ENCODE peak calls at places on chromosomes 1 and 21, in eight cellular contexts. K, I, S, O, L, Y, R and C are unnamed samples. For H3K4me1 and H3K9me3, the result is how much of the 10 kb centered on the place peaks cover.

GRCh38 chr1:41353744-41354143 is 7.5 kb upstream of the FOXO6 start:
- DNase-seq in I (no peak), L (no peak), R (no peak), O (no peak), K (no peak), Y (no peak), S (peak), C (no peak)

GRCh38 chr1:153746174-153746573 is 18.3 kb downstream of the INTS3 start:
- DNase-seq in R (no peak), S (no peak), O (no peak), I (no peak), Y (no peak), L (no peak), K (no peak), C (no peak)

GRCh38 chr1:220819627-220820026 is 32.9 kb downstream of the MTARC1 start:
- DNase-seq in I (no peak), O (no peak), S (no peak), K (no peak), R (no peak), Y (no peak), L (no peak), C (no peak)

GRCh38 chr1:2979191-2980072 is 41.8 kb upstream of the ACTRT2 start:
- DNase-seq in Y (no peak), K (no peak), I (peak), S (no peak), O (no peak), L (peak), R (no peak), C (no peak)

GRCh38 chr1:59173721-59174120 is 123.2 kb upstream of the FGGY start:
- DNase-seq in I (no peak), K (no peak), Y (no peak), O (no peak), L (no peak), R (peak), S (no peak), C (no peak)

GRCh38 chr1:151175036-151175741 is 592 bp downstream of the TMOD4 start:
- DNase-seq in O (no peak), L (no peak), Y (no peak), I (no peak), K (no peak), R (peak), S (no peak), C (no peak)

GRCh38 chr1:245971711-245972085 is 535.4 kb downstream of the SMYD3 start:
- DNase-seq in K (no peak), I (no peak), O (no peak), Y (no peak), L (no peak), R (no peak), S (no peak), C (no peak)

GRCh38 chr1:55812281-55812680 is 597.1 kb upstream of the USP24 start:
- DNase-seq in Y (no peak), S (no peak), L (no peak), I (no peak), K (no peak), O (no peak), R (peak), C (no peak)

GRCh38 chr1:60998786-60999185 is 83.6 kb upstream of the NFIA start:
- DNase-seq in L (no peak), S (no peak), I (no peak), O (no peak), Y (no peak), R (no peak), K (no peak), C (no peak)

GRCh38 chr1:49160677-49161076 is 384.0 kb upstream of the BEND5 start:
- DNase-seq in Y (no peak), I (no peak), S (no peak), O (no peak), R (no peak), K (no peak), L (no peak), C (no peak)

GRCh38 chr1:9345922-9346321 is 53.2 kb downstream of the SPSB1 start:
- DNase-seq in O (no peak), R (no peak), S (no peak), K (no peak), L (no peak), I (no peak), Y (no peak), C (no peak)

GRCh38 chr1:238409191-238409846 is 518.6 kb upstream of the ZP4 start:
- DNase-seq in S (no peak), O (peak), Y (no peak), I (no peak), K (no peak), R (peak), L (no peak), C (no peak)

GRCh38 chr1:117537291-117537920 is 68.4 kb upstream of the TENT5C start:
- DNase-seq in K (no peak), Y (no peak), R (no peak), O (no peak), I (peak), S (peak), L (peak), C (peak)

GRCh38 chr1:182242641-182243040 is 148.9 kb downstream of the GLUL start:
- DNase-seq in O (no peak), Y (no peak), S (no peak), L (no peak), K (no peak), I (no peak), R (no peak), C (no peak)

GRCh38 chr1:20008391-20008841 is 29.0 kb upstream of the PLA2G2A start:
- DNase-seq in I (no peak), L (no peak), Y (no peak), S (no peak), R (peak), O (peak), K (no peak), C (no peak)

GRCh38 chr1:153346067-153346723 is 2.4 kb downstream of the PGLYRP4 start:
- DNase-seq in Y (no peak), R (no peak), O (no peak), S (peak), I (no peak), L (no peak), K (no peak), C (no peak)

GRCh38 chr1:2894381-2895041 is 93.0 kb upstream of the TTC34 start:
- DNase-seq in Y (no peak), S (no peak), O (no peak), L (no peak), K (no peak), R (no peak), I (no peak), C (no peak)

GRCh38 chr1:145879775-145880174 is 5.9 kb downstream of the ANKRD35 start:
- DNase-seq in K (no peak), I (no peak), O (no peak), R (no peak), S (no peak), L (no peak), Y (no peak), C (no peak)

GRCh38 chr1:113057006-113057405 is 16.0 kb upstream of the LRIG2 start:
- DNase-seq in L (no peak), I (no peak), O (no peak), R (no peak), S (no peak), Y (no peak), K (no peak), C (no peak)

GRCh38 chr1:97074771-97075170 is 353.2 kb downstream of the PTBP2 start:
- DNase-seq in Y (no peak), K (no peak), L (no peak), S (no peak), I (no peak), O (no peak), R (no peak), C (no peak)

GRCh38 chr1:226121049-226121586 is 58.6 kb downstream of the H3-3A start:
- DNase-seq in R (no peak), L (no peak), S (no peak), K (no peak), I (no peak), O (no peak), Y (no peak), C (no peak)

GRCh38 chr21:33762798-33763572 is 120.7 kb downstream of the ITSN1 start:
- DNase-seq in K (no peak), I (no peak), S (no peak), O (no peak), L (no peak), R (no peak), Y (no peak), C (no peak)

GRCh38 chr1:26317612-26318337 is at the start of gene CD52:
- DNase-seq in S (no peak), I (no peak), O (no peak), K (no peak), Y (no peak), R (no peak), L (peak), C (no peak)

GRCh38 chr1:44672956-44673674 is 1.2 kb downstream of the TMEM53 start:
- DNase-seq in Y (no peak), R (no peak), L (no peak), K (no peak), O (no peak), I (no peak), S (no peak), C (no peak)

GRCh38 chr1:158813159-158813558 is 18.0 kb upstream of the MNDA start:
- DNase-seq in L (no peak), I (no peak), K (no peak), O (no peak), Y (no peak), S (no peak), R (no peak), C (no peak)

GRCh38 chr1:158810311-158810710 is 20.8 kb upstream of the MNDA start:
- DNase-seq in L (no peak), R (no peak), S (no peak), K (no peak), O (no peak), Y (no peak), I (no peak), C (no peak)

GRCh38 chr1:158806909-158807601 is 24.1 kb upstream of the MNDA start:
- DNase-seq in Y (no peak), S (no peak), K (no peak), I (no peak), L (no peak), R (no peak), O (no peak), C (no peak)

GRCh38 chr1:158809261-158809660 is 21.9 kb upstream of the MNDA start:
- DNase-seq in K (no peak), S (no peak), R (no peak), Y (no peak), O (no peak), I (no peak), L (no peak), C (no peak)

DNA sequence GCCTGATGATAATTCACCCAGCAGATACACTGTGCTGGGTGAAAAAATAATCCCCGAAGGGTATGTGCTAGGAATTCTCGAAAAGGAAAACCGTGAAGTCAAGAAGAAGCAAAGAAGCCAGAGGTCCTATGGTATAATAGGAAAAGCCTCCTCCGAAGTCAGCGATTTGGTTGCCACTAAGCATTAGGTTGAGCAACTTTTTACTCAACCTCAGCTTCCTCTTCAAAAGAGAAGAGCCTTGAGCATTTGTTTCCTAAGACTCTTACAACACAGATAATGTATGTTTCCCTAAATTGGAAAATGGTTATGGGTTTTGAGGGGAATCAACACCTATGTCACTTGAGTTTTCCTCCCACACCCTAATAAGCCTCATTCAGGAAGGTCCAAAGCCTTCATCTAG is 21.3 kb upstream of the MNDA start:
- DNase-seq in S (no peak), O (no peak), R (no peak), I (no peak), L (no peak), Y (no peak), K (no peak), C (no peak)
- H3K4me1 ChIP-seq in S (under half), O (under half), R (under half), I (under half), L (under half), Y (under half), K (under half), C (under half)

GRCh38 chr1:73593804-73594203 is 604.2 kb downstream of the LRRIQ3 start:
- DNase-seq in L (no peak), R (no peak), Y (no peak), K (no peak), I (no peak), S (no peak), O (no peak), C (no peak)
- H3K4me3 ChIP-seq in L (no peak), R (no peak), Y (no peak), K (no peak), I (no peak), S (no peak), O (no peak), C (no peak)

GRCh38 chr21:18986197-18986596 is 582.6 kb upstream of the TMPRSS15 start:
- DNase-seq in K (no peak), R (no peak), S (no peak), Y (no peak), L (no peak), O (no peak), I (no peak), C (no peak)
- H3K9me3 ChIP-seq in K (under half), R (under half), S (under half), Y (under half), L (under half), O (under half), I (under half), C (under half)

DNA sequence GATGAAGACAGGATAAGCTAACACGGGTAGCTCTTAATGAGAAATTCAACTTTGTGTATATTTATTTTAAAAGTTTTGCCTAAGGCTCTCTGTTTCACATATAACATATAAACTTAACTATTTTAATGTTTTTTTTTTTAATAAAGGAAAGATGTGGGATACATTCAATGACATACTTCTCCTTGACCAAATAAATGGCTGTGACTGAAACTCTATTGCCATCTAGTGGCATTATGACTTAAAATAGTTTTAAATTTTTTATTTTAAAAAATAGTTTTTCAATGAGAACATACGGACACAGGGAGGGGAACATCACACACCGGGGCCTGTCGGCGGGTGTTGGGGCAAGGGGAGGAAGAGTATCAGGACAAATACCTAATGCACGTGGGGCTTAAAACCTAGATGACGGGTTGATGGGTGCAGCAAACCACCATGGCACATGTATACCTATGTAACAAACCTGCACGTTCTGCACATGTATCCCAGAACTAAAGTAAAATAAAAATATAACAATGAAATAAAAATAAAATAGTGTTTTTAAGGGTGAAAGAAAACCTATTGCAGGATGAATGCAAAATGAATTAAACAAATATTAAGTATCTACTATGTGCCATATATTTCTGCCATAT is 83.4 kb downstream of the LYST start:
- DNase-seq in S (no peak), K (peak), L (no peak), R (peak), Y (peak), I (no peak), O (no peak), C (no peak)
- H3K4me1 ChIP-seq in S (under half), K (under half), L (under half), R (under half), Y (under half), I (under half), O (under half), C (under half)